ENCODE peak calls at places on chromosomes 5 and 9, in five cellular contexts. G is cardiac muscle cell, Y is upper lobe of right lung, V is heart right ventricle, T is adrenal gland. Q is an unnamed sample.

GRCh38 chr9:114060711-114061110 is 17.4 kb downstream of the AMBP start:
- DNase-seq in G (no peak), V (no peak), Y (peak), T (no peak), Q (no peak)

GRCh38 chr9:88791105-88791805 is 200.0 kb upstream of the S1PR3 start:
- DNase-seq in Y (no peak), G (no peak), V (no peak), T (peak), Q (no peak)

GRCh38 chr9:133866946-133867345 is 125.2 kb downstream of the VAV2 start:
- DNase-seq in V (no peak), Y (no peak), T (no peak), G (no peak), Q (no peak)

GRCh38 chr5:167759411-167759821 is 532.0 kb upstream of the WWC1 start:
- DNase-seq in Y (no peak), T (no peak), V (no peak), G (no peak), Q (no peak)

GRCh38 chr9:128169925-128170324 is 9.9 kb downstream of the BBLN start:
- DNase-seq in T (no peak), Y (no peak), G (no peak), V (no peak), Q (peak)

GRCh38 chr9:111013250-111013649 is 25.0 kb downstream of the LPAR1 start:
- DNase-seq in T (no peak), Y (no peak), V (no peak), G (no peak), Q (no peak)

GRCh38 chr9:94665606-94666005 is 26.3 kb upstream of the FBP1 start:
- DNase-seq in Y (no peak), V (no peak), T (no peak), G (no peak), Q (no peak)

GRCh38 chr5:54676964-54677363 is 159.4 kb downstream of the SNX18 start:
- DNase-seq in V (no peak), T (no peak), Y (no peak), G (no peak), Q (no peak)

GRCh38 chr5:143985832-143986485 is 174.0 kb downstream of the HMHB1 start:
- DNase-seq in Y (no peak), G (no peak), T (no peak), V (no peak), Q (no peak)

GRCh38 chr5:54160329-54160728 is 150.0 kb downstream of the ARL15 start:
- DNase-seq in G (no peak), T (no peak), Y (no peak), V (no peak), Q (no peak)

GRCh38 chr9:82621446-82621845 is 441.5 kb downstream of the RASEF start:
- DNase-seq in Y (no peak), V (no peak), T (no peak), G (no peak), Q (no peak)

GRCh38 chr9:26077860-26078259 is 399.6 kb upstream of the TUSC1 start:
- DNase-seq in T (no peak), G (no peak), V (no peak), Y (peak), Q (no peak)

DNA sequence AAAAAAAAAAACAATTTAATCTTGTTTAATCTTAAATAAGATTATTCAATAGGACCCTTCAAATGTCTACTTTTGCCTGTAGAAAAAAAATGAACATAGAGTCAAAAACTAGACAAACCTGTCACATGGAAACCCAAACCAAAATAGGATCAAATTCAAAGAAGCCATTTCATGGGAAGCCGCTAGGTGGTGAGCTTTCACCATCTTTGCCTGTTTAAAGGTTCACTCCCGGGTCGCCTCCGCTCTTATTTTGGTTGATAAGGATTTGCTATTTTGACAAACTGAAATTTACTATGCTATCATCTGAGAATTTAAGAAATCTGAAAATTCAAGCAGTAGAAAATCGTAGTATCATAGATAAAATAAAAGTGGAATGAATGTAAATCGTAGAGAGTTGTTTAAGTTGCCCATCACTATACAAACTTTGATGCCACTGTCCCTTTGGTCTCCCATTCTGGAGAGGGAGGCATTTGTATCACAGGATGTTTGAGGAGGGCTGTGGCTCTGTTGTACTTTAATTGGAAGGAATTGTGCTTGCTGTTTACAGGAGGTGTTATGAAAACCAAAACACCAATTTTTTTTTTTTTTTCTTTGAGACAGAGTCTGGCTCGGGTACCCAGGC is 43.5 kb upstream of the DNAH5 start:
- DNase-seq in T (peak), G (peak), Y (no peak), V (peak), Q (peak)
- H3K27ac ChIP-seq in T (no peak), G (no peak), Y (no peak), V (no peak), Q (no peak)

DNA sequence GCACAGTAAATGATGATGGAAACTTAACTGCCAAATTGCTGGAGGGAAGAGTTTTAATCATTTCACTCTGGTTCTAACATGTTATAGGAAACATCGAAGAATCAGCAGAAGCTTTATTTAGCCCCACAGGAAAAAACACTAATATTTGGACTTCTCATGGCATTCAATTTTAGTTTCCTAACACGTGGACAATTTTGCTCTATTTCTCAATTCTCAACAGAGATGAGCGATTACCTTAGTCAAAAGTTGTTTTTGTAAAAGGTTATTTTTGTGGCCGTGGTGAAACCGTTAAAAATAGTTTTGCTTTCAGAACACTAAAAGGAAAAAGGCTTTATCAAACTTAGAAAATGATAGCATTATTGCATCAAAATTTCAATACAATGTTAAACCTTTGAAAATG is 235.2 kb downstream of the PLK2 start:
- DNase-seq in G (no peak), T (no peak), V (no peak), Y (no peak), Q (no peak)
- H3K27ac ChIP-seq in G (no peak), T (no peak), V (no peak), Y (no peak), Q (no peak)

GRCh38 chr5:40829748-40830305 is 5.2 kb downstream of the RPL37 start:
- DNase-seq in V (no peak), G (no peak), Y (no peak), T (no peak), Q (no peak)
- H3K27ac ChIP-seq in V (no peak), G (peak), Y (no peak), T (no peak), Q (no peak)

DNA sequence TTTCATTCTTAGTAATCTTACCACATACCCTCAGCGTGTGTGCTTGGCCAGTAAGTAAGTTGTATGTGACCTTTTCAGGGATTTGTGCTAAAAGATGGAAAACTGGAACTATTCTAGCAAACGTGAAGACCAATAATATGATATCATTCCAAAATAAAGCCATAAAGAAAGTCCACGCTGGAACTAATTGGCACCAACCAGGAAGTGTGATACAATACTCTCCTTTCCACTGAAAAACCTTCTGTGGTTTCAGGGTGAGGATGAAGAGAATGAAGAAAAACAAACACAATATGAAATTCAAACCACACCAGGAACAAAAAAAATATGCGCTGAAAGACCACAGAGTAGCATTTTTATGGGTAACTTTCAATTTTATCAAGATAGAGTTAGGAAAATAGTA is 105.8 kb downstream of the EFNA5 start:
- DNase-seq in V (no peak), G (no peak), Y (no peak), T (no peak), Q (no peak)
- H3K27ac ChIP-seq in V (no peak), G (no peak), Y (no peak), T (no peak), Q (no peak)

GRCh38 chr5:14417232-14417730 is 164.3 kb upstream of the OTULINL start:
- DNase-seq in T (no peak), G (peak), Y (no peak), V (no peak), Q (no peak)
- H3K27ac ChIP-seq in T (peak), G (no peak), Y (no peak), V (peak), Q (no peak)

GRCh38 chr9:71681708-71682268 is 86.5 kb downstream of the CEMIP2 start:
- DNase-seq in G (peak), V (no peak), Y (no peak), T (no peak), Q (no peak)
- H3K27ac ChIP-seq in G (peak), V (peak), Y (peak), T (no peak), Q (no peak)

GRCh38 chr9:34072410-34072809 is 23.7 kb upstream of the UBAP2 start:
- DNase-seq in V (no peak), G (no peak), Y (no peak), T (no peak), Q (no peak)

GRCh38 chr9:34072868-34073590 is 24.3 kb upstream of the UBAP2 start:
- DNase-seq in V (no peak), G (no peak), T (peak), Y (no peak), Q (no peak)

GRCh38 chr9:34069831-34070230 is 21.1 kb upstream of the UBAP2 start:
- DNase-seq in V (no peak), Y (no peak), G (no peak), T (no peak), Q (no peak)

DNA sequence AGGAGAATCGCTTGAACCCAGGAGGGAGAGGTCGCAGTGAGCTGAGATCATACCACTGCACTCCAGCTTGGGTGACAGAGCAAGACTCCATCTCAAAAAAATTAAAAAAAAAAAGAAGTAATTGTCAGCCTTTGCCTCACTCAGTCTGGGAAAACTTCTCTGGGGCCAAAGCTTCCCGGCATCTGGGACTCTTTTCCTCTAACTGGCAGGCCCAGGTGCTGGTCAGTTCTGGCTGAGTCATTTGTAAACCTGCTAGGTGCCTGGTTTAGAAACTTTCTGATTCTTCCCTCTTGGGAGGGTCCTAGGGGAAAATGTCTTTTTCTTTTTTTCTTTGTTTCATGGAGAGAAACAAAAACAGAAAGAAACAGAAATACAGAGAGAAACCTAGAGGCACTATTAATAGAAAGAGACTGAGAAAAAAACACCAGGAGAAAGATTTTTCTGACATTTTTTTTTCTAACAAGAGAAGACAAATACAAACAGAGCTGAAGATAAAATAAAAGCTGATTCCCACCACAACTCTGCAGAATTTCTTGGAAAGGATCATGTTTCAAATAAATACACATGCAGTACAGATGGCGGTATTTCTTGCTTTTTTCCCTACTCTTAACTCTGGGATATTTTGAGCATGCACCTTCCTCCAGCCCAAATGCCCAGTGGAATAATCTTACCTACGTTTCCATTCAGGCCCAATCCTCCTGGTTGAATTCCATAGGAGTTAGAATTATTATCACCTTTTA is 22.1 kb upstream of the UBAP2 start:
- DNase-seq in T (no peak), G (no peak), V (no peak), Y (no peak), Q (no peak)
- H3K27ac ChIP-seq in T (no peak), G (no peak), V (no peak), Y (no peak), Q (no peak)

GRCh38 chr5:911601-912000 is 18.9 kb downstream of the TRIP13 start:
- DNase-seq in T (no peak), V (no peak), Y (no peak), G (no peak), Q (no peak)
- H3K27ac ChIP-seq in T (peak), V (no peak), Y (no peak), G (no peak), Q (no peak)

GRCh38 chr9:92746567-92747458 is 17.8 kb downstream of the BICD2 start:
- DNase-seq in Y (no peak), G (no peak), T (no peak), V (no peak), Q (no peak)

GRCh38 chr9:92747459-92748232 is 17.0 kb downstream of the BICD2 start:
- DNase-seq in V (no peak), T (no peak), Y (no peak), G (no peak), Q (no peak)

GRCh38 chr9:92748233-92748497 is 16.5 kb downstream of the BICD2 start:
- DNase-seq in G (no peak), V (no peak), T (no peak), Y (no peak), Q (no peak)

GRCh38 chr9:92745236-92745790 is 19.3 kb downstream of the BICD2 start:
- DNase-seq in V (no peak), Y (no peak), G (no peak), T (no peak), Q (no peak)

GRCh38 chr9:92745881-92746280 is 18.8 kb downstream of the BICD2 start:
- DNase-seq in T (no peak), G (no peak), Y (no peak), V (no peak), Q (no peak)
- H3K27ac ChIP-seq in T (peak), G (no peak), Y (no peak), V (no peak), Q (no peak)

GRCh38 chr9:69120380-69121154 is 53.5 kb upstream of the TJP2 start:
- DNase-seq in G (no peak), T (no peak), Y (peak), V (no peak), Q (no peak)
- H3K27ac ChIP-seq in G (no peak), T (no peak), Y (peak), V (peak), Q (no peak)

Q was measured in caudate nucleus.